ENCODE peak calls at places on chromosome 9, in five cellular contexts. A, X, U, W and M are unnamed samples.

GRCh38 chr9:126373241-126373640 is 46.6 kb downstream of the MVB12B start:
- DNase-seq in X (peak; percentile 53), W (peak; percentile 52), U (peak; percentile 10), A (no peak), M (no peak)

GRCh38 chr9:86891886-86892437 is 55.3 kb downstream of the GAS1 start:
- DNase-seq in U (no peak), A (no peak), W (no peak), X (no peak), M (no peak)

GRCh38 chr9:126700296-126700695 is 86.6 kb downstream of the LMX1B start:
- DNase-seq in A (no peak), X (no peak), W (no peak), U (no peak), M (no peak)

GRCh38 chr9:26219961-26220360 is 541.7 kb upstream of the TUSC1 start:
- DNase-seq in U (no peak), W (no peak), X (no peak), A (no peak), M (no peak)

GRCh38 chr9:113509463-113509862 is 45.9 kb downstream of the RGS3 start:
- DNase-seq in X (peak; percentile 83), W (no peak), A (no peak), U (no peak), M (no peak)

GRCh38 chr9:116693233-116693731 is 6.2 kb downstream of the TRIM32 start:
- DNase-seq in W (no peak), U (no peak), A (no peak), X (peak; percentile 54), M (no peak)

GRCh38 chr9:78261403-78262001 is 25.6 kb downstream of the CEP78 start:
- DNase-seq in X (peak; percentile 55), W (peak; percentile 23), A (no peak), U (peak; percentile 45), M (peak; percentile 17)

GRCh38 chr9:17349816-17350215 is 215.0 kb downstream of the CNTLN start:
- DNase-seq in U (no peak), W (no peak), X (peak; percentile 71), A (no peak), M (no peak)

GRCh38 chr9:101737705-101738565 is 512 bp downstream of the GRIN3A start:
- DNase-seq in A (no peak), U (peak; percentile 6), W (no peak), X (no peak), M (no peak)

GRCh38 chr9:91945277-91946074 is 4.6 kb downstream of the ROR2 start:
- DNase-seq in W (no peak), X (peak; percentile 82), U (no peak), A (no peak), M (peak; percentile 72)

GRCh38 chr9:136194540-136194939 is 10.4 kb downstream of the LHX3 start:
- DNase-seq in A (no peak), X (no peak), W (no peak), U (no peak), M (no peak)

GRCh38 chr9:81984911-81985310 is 3.7 kb upstream of the SPATA31D1 start:
- DNase-seq in W (no peak), X (peak; percentile 53), A (no peak), U (no peak), M (no peak)

GRCh38 chr9:91261417-91261816 is 100.3 kb downstream of the AUH start:
- DNase-seq in A (no peak), W (no peak), X (no peak), U (no peak), M (no peak)

GRCh38 chr9:114198249-114199040 is 43.1 kb downstream of the COL27A1 start:
- DNase-seq in W (no peak), U (no peak), X (no peak), A (no peak), M (no peak)

DNA sequence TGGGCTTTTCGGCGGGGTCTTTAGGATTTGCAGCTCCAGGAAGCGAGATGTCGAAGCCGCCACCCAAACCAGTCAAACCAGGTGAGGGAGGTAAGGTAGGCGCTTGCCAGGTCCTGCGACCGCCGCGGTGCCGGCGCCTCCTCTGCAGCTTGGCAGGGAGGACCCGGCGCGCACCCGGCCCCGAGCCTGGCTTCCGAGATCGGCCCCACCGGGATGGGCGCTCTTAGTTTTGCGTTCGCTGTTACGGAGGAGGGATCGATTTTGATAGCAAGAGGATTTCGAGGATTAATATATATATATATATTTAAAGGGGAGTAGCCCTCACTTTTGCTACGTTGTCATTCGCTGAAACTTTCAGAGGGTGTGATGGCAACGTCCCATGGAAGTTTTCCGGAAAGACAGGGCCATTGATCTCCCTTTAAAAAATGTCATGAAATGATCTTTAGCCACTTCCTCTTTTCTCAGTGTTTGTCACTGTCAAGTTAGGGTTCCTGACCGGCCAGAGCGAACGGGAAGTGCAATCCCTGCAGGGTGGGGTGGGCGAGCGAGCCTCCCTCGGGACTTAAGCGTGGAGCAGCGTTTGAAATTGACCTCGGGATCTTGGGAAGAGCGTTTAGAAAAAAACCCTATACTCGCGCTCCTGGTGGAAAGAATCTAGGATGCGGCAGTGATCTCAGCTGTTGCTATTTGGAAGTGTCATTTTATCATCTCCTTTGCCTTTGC is 493 bp downstream of the OSTF1 start:
- DNase-seq in U (peak; percentile 49), X (peak; percentile 68), A (no peak), W (peak; percentile 55), M (peak; percentile 33)
- TF ChIP-seq MAFK in U (no peak), X (no peak), A (no peak), W (no peak), M (no peak)

GRCh38 chr9:107694390-107694789 is 204.8 kb upstream of the KLF4 start:
- DNase-seq in W (no peak), X (no peak), A (no peak), U (no peak), M (no peak)

GRCh38 chr9:107703651-107704050 is 214.1 kb upstream of the KLF4 start:
- DNase-seq in W (no peak), U (no peak), A (no peak), X (no peak), M (no peak)

GRCh38 chr9:107700902-107701301 is 211.3 kb upstream of the KLF4 start:
- DNase-seq in A (no peak), X (no peak), W (no peak), U (no peak), M (no peak)

GRCh38 chr9:107696302-107696701 is 206.7 kb upstream of the KLF4 start:
- DNase-seq in U (no peak), A (no peak), X (no peak), W (no peak), M (no peak)

DNA sequence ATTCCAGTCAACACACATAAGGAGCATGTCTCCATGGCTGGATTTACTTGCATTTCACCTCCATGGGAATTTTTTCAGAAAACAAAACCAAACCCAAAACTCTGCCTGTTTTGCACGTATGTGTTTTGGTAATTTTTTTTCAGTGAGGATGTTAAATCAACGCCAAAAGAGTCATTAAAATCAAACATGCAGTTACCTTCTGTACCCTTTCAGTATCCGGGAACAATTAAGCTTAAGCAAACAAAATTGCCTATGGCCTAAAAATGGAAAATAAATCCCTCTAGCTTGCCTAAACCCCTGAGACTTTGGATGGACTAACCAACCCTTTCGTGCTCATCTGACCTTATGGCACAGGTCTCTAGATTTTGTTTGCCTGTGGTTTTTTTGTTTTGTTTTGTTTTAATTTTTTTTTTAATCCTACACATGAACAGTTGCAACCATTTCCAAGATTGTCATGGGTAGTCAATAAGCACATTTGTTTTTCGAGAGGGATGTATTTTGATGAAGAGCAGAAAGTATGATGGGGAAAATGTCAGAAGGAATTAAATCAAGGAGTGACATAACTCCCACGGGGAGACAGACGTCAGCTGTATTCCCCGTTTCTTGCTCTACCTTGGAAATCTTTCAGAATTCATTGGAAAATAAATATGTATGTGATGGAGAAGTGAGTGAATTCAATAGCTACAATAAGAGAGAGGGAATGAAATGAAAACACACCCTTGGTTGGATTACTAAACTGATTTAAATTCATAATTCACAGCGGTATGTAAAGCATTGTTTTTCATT is 209.4 kb upstream of the KLF4 start:
- DNase-seq in U (no peak), W (no peak), A (no peak), X (no peak), M (no peak)
- TF ChIP-seq MAFK in U (no peak), W (no peak), A (no peak), X (no peak), M (no peak)

DNA sequence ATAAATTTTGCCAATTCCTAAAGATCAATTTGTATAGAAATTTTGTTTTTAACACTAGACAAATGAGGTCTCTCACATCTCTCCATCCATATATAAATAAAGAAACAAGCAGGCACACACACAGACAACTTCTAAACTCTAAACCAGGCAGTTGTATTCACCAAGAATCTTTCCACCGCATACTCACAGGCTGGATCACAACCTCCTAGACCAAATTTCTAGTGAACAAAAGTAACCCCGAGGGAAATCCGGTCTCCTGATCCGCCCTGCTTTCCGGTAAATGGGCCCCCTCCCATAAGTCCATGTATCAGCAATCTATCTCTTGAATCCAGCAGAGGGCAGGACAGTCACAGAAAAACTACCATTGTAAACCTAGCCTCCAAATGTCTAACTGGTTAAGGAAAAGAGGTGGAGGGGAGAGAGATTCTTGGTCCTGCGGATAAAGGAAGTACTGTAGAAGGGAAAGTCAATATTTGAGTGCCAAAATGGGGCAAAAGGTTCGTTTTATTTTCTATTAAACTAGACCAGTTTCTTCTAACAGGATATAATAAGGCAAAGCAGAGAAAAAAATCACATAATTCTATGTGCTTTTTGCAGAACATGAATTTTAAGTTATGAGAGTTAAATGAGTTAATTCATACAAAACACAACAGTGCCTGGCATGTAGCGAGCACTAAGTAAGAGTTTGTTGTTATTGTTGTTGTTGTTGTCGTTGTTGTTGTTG is 4.8 kb upstream of the SMU1 start:
- DNase-seq in W (peak; percentile 79), X (peak; percentile 88), A (peak; percentile 34), U (peak; percentile 91), M (peak; percentile 83)
- TF ChIP-seq MAFK in W (peak; percentile 55), X (peak; percentile 63), A (peak; percentile 10), U (peak; percentile 29), M (no peak)

GRCh38 chr9:74804018-74804385 is 83.7 kb downstream of the TRPM6 start:
- DNase-seq in X (no peak), W (no peak), U (peak; percentile 11), A (no peak), M (no peak)
- TF ChIP-seq MAFK in X (no peak), W (no peak), U (no peak), A (no peak), M (no peak)

GRCh38 chr9:35436940-35437339 is 53.0 kb upstream of the RUSC2 start:
- DNase-seq in A (no peak), U (no peak), W (no peak), X (no peak), M (no peak)
- TF ChIP-seq MAFK in A (no peak), U (no peak), W (no peak), X (no peak), M (no peak)